ENCODE peak calls at places on chromosomes 4 and X, in eight cellular contexts. M, K, A, T, C, O, D and N are unnamed samples.

GRCh38 chr4:85979276-85979675 is 380.6 kb downstream of the MAPK10 start:
- DNase-seq in M (no peak), K (no peak), A (no peak), T (no peak), C (no peak), O (no peak), D (no peak), N (no peak)

GRCh38 chrX:66023726-66024467 is 16.0 kb downstream of the VSIG4 start:
- DNase-seq in M (no peak), K (no peak), A (no peak), T (no peak), C (no peak), O (no peak), D (no peak), N (no peak)

GRCh38 chrX:66030505-66031317 is 9.2 kb downstream of the VSIG4 start:
- DNase-seq in M (no peak), K (no peak), A (no peak), T (peak; percentile 1), C (peak; percentile 3), O (no peak), D (no peak), N (no peak)

GRCh38 chr4:146224331-146224966 is 10.1 kb downstream of the REELD1 start:
- DNase-seq in M (peak; percentile 44), K (no peak), A (no peak), T (no peak), C (no peak), O (no peak), D (no peak), N (no peak)

GRCh38 chr4:80265571-80266266 is 745 bp upstream of the FGF5 start:
- DNase-seq in M (no peak), K (no peak), A (no peak), T (peak; percentile 37), C (no peak), O (peak; percentile 57), D (no peak), N (no peak)

GRCh38 chrX:46169808-46170207 is 375.4 kb downstream of the ZNF674 start:
- DNase-seq in M (no peak), K (no peak), A (no peak), T (no peak), C (no peak), O (no peak), D (no peak), N (no peak)

GRCh38 chr4:106358899-106359298 is 9.7 kb downstream of the GIMD1 start:
- DNase-seq in M (no peak), K (no peak), A (no peak), T (no peak), C (no peak), O (peak; percentile 58), D (no peak), N (no peak)

GRCh38 chr4:11529625-11530201 is 101.0 kb upstream of the HS3ST1 start:
- DNase-seq in M (no peak), K (no peak), A (no peak), T (peak; percentile 59), C (no peak), O (no peak), D (no peak), N (no peak)